ENCODE peak calls at places on chromosomes 11 and 22, in six cellular contexts. O, W, V, Z, I and L are unnamed samples.

GRCh38 chr22:40635940-40636379 is 559 bp downstream of the MRTFA start:
- DNase-seq in V (no peak), Z (no peak), W (peak), O (no peak), I (no peak), L (no peak)

GRCh38 chr11:91972665-91973266 is 251.9 kb upstream of the FAT3 start:
- DNase-seq in V (no peak), O (no peak), W (no peak), I (no peak), Z (no peak), L (no peak)

GRCh38 chr11:67099841-67100324 is 19.2 kb upstream of the KDM2A start:
- DNase-seq in W (no peak), V (no peak), I (no peak), Z (no peak), O (no peak), L (no peak)

GRCh38 chr11:3106736-3107524 is 49.7 kb upstream of the CARS1 start:
- DNase-seq in Z (no peak), I (no peak), V (no peak), O (no peak), W (peak), L (no peak)

GRCh38 chr11:80542704-80543103 is 1101.9 kb upstream of the TENM4 start:
- DNase-seq in I (no peak), W (no peak), O (no peak), V (no peak), Z (no peak), L (no peak)

GRCh38 chr11:94504689-94505293 is 7.5 kb upstream of the C11orf97 start:
- DNase-seq in O (peak), Z (no peak), W (no peak), V (peak), I (no peak), L (peak)

GRCh38 chr22:43776081-43776670 is 35.9 kb downstream of the EFCAB6 start:
- DNase-seq in I (no peak), V (no peak), Z (no peak), O (no peak), W (no peak), L (no peak)

GRCh38 chr11:41382927-41383326 is 76.5 kb downstream of the LRRC4C start:
- DNase-seq in Z (no peak), W (no peak), I (no peak), V (no peak), O (no peak), L (no peak)

GRCh38 chr11:12123177-12123576 is 12.8 kb downstream of the MICAL2 start:
- DNase-seq in V (peak), I (no peak), Z (no peak), O (peak), W (no peak), L (no peak)